ENCODE peak calls at places on chromosomes 7 and 10, in four cellular contexts. O is GM12865, X is heart right ventricle, L is head of caudate nucleus. Z is an unnamed sample.

GRCh38 chr10:110919349-110919931 is at the start of gene SHOC2:
- DNase-seq in X (peak), O (peak), L (peak), Z (no peak)

GRCh38 chr10:132508497-132509443 is 28.8 kb upstream of the INPP5A start:
- DNase-seq in O (no peak), X (peak), L (no peak), Z (no peak)

GRCh38 chr10:58585425-58585824 is 72.8 kb downstream of the BICC1 start:
- DNase-seq in O (no peak), X (no peak), L (no peak), Z (no peak)

GRCh38 chr7:107913846-107914245 is 22.9 kb downstream of the DLD start:
- DNase-seq in O (no peak), L (no peak), X (no peak), Z (no peak)

GRCh38 chr10:4177826-4178225 is 392.8 kb upstream of the KLF6 start:
- DNase-seq in L (no peak), X (no peak), O (no peak), Z (no peak)

GRCh38 chr7:35384761-35385700 is 131.1 kb upstream of the TBX20 start:
- DNase-seq in L (no peak), O (no peak), X (peak), Z (no peak)

GRCh38 chr10:36188461-36188860 is 546.4 kb upstream of the FZD8 start:
- DNase-seq in X (no peak), O (no peak), L (no peak), Z (peak)

GRCh38 chr7:27179030-27179429 is 4.9 kb upstream of the HOXA10 start:
- DNase-seq in L (no peak), O (no peak), X (no peak), Z (no peak)

GRCh38 chr10:98967601-98968000 is 268.1 kb downstream of the HPSE2 start:
- DNase-seq in L (no peak), X (no peak), O (no peak), Z (no peak)

GRCh38 chr7:151243411-151244155 is 4.9 kb downstream of the SMARCD3 start:
- DNase-seq in X (no peak), L (no peak), O (peak), Z (no peak)

GRCh38 chr7:77580762-77581350 is 43.8 kb downstream of the PTPN12 start:
- DNase-seq in O (no peak), X (no peak), L (no peak), Z (no peak)

GRCh38 chr7:91632948-91633519 is 247.5 kb downstream of the MTERF1 start:
- DNase-seq in X (no peak), O (no peak), L (no peak), Z (peak)

GRCh38 chr10:110069502-110069982 is 61.8 kb downstream of the ADD3 start:
- DNase-seq in X (no peak), L (no peak), O (peak), Z (no peak)

GRCh38 chr10:98028168-98028770 is 2.2 kb downstream of the CRTAC1 start:
- DNase-seq in L (peak), X (peak), O (peak), Z (peak)

GRCh38 chr10:87842776-87843497 is 20.4 kb downstream of the KLLN start:
- DNase-seq in X (no peak), O (no peak), L (no peak), Z (no peak)

GRCh38 chr10:110912374-110912773 is 6.6 kb downstream of the BBIP1 start:
- DNase-seq in L (no peak), O (no peak), X (no peak), Z (no peak)

GRCh38 chr7:135285547-135285946 is 51.9 kb downstream of the STRA8 start:
- DNase-seq in O (no peak), L (no peak), X (no peak), Z (no peak)

GRCh38 chr10:110591760-110592159 is 24.3 kb downstream of the SMC3 start:
- DNase-seq in O (no peak), L (no peak), X (no peak), Z (no peak)

GRCh38 chr7:46630031-46630430 is 709.0 kb upstream of the IGFBP3 start:
- DNase-seq in L (no peak), O (no peak), X (no peak), Z (no peak)

GRCh38 chr7:46534593-46535271 is 613.7 kb upstream of the IGFBP3 start:
- DNase-seq in X (peak), O (no peak), L (no peak), Z (no peak)

Z was measured in NCI-H774.